ENCODE peak calls at places on chromosomes 13 and 19, in six cellular contexts. U is AG09309; J is esophagus squamous epithelium; L is BJ; D is lower leg skin; B is CD8-positive, alpha-beta T cell. S is an unnamed sample.

GRCh38 chr13:87736849-87737400 is 65.8 kb downstream of the SLITRK5 start:
- DNase-seq in U (no peak), J (no peak), L (no peak), D (no peak), B (no peak), S (no peak)

GRCh38 chr13:86563308-86563707 is 764.1 kb upstream of the SLITRK6 start:
- DNase-seq in U (no peak), J (no peak), L (no peak), D (no peak), B (no peak), S (no peak)

GRCh38 chr19:47475460-47475859 is 3.8 kb upstream of the SLC8A2 start:
- DNase-seq in U (no peak), J (no peak), L (no peak), D (no peak), B (no peak), S (no peak)

GRCh38 chr19:34096020-34096915 is 76.0 kb upstream of the LSM14A start:
- DNase-seq in U (no peak), J (no peak), L (no peak), D (no peak), B (no peak), S (peak)

GRCh38 chr19:3175761-3176714 is 2.5 kb upstream of the S1PR4 start:
- DNase-seq in U (peak), J (no peak), L (peak), D (no peak), B (peak), S (peak)

GRCh38 chr13:94305934-94306333 is 173.5 kb downstream of the DCT start:
- DNase-seq in U (no peak), J (no peak), L (no peak), D (no peak), B (no peak), S (no peak)

GRCh38 chr19:56900573-56901097 is 60.1 kb upstream of the PEG3 start:
- DNase-seq in U (no peak), J (no peak), L (no peak), D (no peak), B (no peak), S (no peak)

GRCh38 chr19:19642506-19643157 is 825 bp downstream of the GMIP start:
- DNase-seq in U (no peak), J (no peak), L (no peak), D (no peak), B (peak), S (no peak)

GRCh38 chr13:74774252-74774651 is 640.0 kb upstream of the KLF12 start:
- DNase-seq in U (peak), J (no peak), L (no peak), D (no peak), B (no peak), S (no peak)

GRCh38 chr19:33055718-33056117 is 9.0 kb downstream of the RHPN2 start:
- DNase-seq in U (no peak), J (no peak), L (no peak), D (no peak), B (no peak), S (no peak)

GRCh38 chr13:102261809-102262208 is 140.0 kb downstream of the FGF14 start:
- DNase-seq in U (no peak), J (no peak), L (no peak), D (no peak), B (no peak), S (no peak)

GRCh38 chr13:24202215-24202614 is 41.7 kb downstream of the SPATA13 start:
- DNase-seq in U (no peak), J (no peak), L (no peak), D (no peak), B (no peak), S (no peak)

GRCh38 chr19:53961523-53962345 is 1.0 kb upstream of the CACNG8 start:
- DNase-seq in U (no peak), J (no peak), L (no peak), D (no peak), B (no peak), S (no peak)

GRCh38 chr13:28451482-28452217 is 43.3 kb downstream of the FLT1 start:
- DNase-seq in U (no peak), J (no peak), L (no peak), D (no peak), B (no peak), S (no peak)
- H3K4me3 ChIP-seq in U (no peak), J (no peak), L (no peak), D (no peak), B (no peak), S (no peak)

GRCh38 chr13:109610517-109610916 is 175.9 kb downstream of the IRS2 start:
- DNase-seq in U (no peak), J (no peak), L (no peak), D (peak), B (peak), S (no peak)
- TF ChIP-seq CTCF in U (no peak), J (no peak), L (peak), D (no peak), B (no peak), S (peak)

GRCh38 chr13:20832861-20833260 is 59.1 kb upstream of the EEF1AKMT1 start:
- DNase-seq in U (no peak), J (no peak), L (no peak), D (no peak), B (no peak), S (no peak)
- H3K4me3 ChIP-seq in U (no peak), J (no peak), L (no peak), D (no peak), B (no peak), S (no peak)

GRCh38 chr19:35249146-35249847 is 495 bp downstream of the LSR start:
- DNase-seq in U (no peak), J (no peak), L (no peak), D (peak), B (no peak), S (no peak)

GRCh38 chr19:35249848-35250711 is 1.3 kb downstream of the LSR start:
- DNase-seq in U (no peak), J (no peak), L (no peak), D (peak), B (no peak), S (no peak)

GRCh38 chr19:35248310-35249145 is at the start of gene LSR:
- DNase-seq in U (no peak), J (no peak), L (no peak), D (peak), B (peak), S (peak)

GRCh38 chr19:35246466-35247096 is 2.2 kb upstream of the LSR start:
- DNase-seq in U (no peak), J (no peak), L (no peak), D (no peak), B (no peak), S (no peak)

DNA sequence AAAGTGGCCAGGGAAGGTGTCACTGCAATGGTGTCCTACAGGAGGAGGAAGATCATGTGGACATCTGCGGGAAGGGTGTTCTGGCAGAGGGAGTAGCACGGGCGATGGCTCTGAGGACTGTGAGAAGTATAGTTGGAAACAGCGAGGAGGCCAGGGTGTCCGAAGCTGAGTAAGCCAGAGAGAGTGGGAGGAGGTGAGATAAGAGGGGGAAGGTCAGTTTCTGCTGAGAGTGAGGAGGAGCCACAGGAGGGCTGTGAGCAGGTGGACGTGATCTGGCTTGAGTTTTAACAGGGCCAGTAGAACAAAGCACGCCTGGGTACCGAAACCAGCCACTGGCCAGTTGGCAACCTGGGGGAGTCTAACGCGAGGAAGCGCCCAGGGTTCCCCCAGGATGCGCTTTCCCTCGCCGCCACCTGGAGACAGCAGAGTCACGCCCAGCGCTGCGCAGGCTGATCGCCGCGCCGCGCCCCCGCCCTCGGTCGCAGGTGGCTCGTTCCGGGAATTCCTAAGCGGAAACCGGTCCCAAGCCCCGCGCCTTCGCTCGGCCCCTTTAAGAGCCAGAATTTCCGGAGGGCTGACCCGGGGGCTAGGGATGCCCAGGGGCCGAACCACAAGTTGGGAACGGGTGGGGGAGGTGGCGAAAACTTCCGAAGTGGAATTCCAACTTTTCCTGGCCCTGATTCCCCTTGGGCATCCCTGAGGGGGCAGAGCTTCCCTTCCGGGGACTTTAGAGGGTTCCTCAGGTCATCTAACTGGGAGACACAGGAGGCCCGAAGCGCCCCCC is 1.1 kb upstream of the LSR start:
- DNase-seq in U (no peak), J (no peak), L (no peak), D (peak), B (peak), S (peak)
- TF ChIP-seq CTCF in U (no peak), J (peak), L (peak), D (no peak), B (peak), S (peak)

GRCh38 chr13:27007166-27007565 is 164.4 kb downstream of the USP12 start:
- DNase-seq in U (no peak), J (no peak), L (no peak), D (no peak), B (no peak), S (no peak)

GRCh38 chr13:27005556-27005955 is 166.1 kb downstream of the USP12 start:
- DNase-seq in U (no peak), J (no peak), L (no peak), D (no peak), B (no peak), S (no peak)

GRCh38 chr13:27004866-27005265 is 166.7 kb downstream of the USP12 start:
- DNase-seq in U (no peak), J (no peak), L (no peak), D (no peak), B (no peak), S (no peak)

GRCh38 chr13:27006519-27007161 is 165.0 kb downstream of the USP12 start:
- DNase-seq in U (no peak), J (no peak), L (no peak), D (no peak), B (no peak), S (no peak)

DNA sequence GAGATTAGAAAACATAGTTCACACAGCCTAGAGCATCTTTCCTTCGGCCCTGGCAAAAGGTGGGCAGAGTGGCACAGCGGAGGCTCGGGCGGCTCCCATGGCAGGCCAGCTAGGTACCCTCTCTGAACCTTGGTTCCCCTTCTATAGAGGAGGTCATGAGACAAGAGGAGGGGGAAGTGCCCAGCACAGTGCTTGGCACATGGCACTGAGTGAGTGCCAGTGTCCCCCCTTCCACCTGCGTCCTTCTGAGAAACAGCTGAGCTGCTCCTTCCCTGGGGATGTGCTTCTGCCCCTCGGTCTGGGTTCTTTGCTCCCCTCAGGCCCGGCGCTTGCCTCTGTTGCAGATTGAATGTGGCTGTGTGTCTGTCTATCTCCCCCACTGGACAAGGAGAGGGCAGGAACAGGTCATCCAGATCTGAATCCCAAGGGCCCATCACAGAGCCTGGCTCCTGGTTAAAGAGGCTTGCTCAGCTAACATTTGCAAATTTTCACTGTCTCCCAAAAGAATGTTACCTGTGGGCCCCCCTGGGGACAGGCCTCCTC is 165.6 kb downstream of the USP12 start:
- DNase-seq in U (no peak), J (no peak), L (no peak), D (no peak), B (no peak), S (no peak)
- H3K4me3 ChIP-seq in U (no peak), J (peak), L (no peak), D (no peak), B (no peak), S (no peak)

DNA sequence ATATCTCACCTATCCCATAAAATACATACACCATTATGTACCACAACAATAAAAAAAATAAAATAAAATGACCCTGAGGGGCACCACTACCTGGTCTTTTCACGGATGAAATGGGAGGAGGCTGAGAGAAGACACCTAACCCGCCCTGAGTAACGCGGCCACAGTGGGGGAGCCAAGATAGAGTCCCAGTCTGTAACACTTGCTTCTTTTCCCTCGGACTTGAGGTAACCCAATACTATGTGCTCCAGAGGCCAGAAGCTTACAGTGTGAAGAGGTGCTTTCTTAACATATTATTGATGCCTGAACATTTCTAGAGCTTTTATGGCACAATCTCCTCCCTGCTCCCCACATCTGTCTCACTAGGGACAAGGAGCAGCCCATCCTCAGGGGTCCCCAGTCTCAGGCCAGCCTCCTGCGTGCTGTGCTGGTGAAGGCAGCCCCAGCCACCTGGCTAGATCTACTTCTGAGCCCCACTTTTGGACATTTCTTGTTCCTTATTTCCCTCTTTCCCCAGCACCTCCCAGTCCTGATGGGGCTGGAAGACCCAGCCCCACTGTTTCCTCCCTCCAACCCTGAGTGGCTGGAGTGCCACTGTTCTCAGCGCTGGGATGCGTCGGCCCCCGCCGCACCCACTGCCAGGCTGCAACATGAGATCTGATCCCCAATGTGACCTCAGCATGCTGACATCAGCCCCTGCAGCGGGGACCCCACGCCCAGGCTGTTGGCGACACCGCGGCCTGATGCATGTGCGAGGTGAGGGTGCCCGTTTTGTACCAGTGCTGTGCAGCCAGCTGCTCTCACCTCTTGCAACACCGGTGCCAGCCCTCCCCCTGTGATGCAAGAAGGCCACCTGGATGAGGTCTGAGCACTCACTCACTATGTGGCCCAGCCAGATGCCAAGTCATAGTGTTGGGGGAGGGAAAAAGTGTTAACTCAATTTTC is 143.3 kb downstream of the DCLK1 start:
- DNase-seq in U (no peak), J (no peak), L (no peak), D (no peak), B (no peak), S (no peak)
- TF ChIP-seq CTCF in U (no peak), J (no peak), L (no peak), D (no peak), B (no peak), S (no peak)

GRCh38 chr13:44337581-44337980 is 36.0 kb upstream of the SERP2 start:
- DNase-seq in U (no peak), J (no peak), L (no peak), D (no peak), B (no peak), S (no peak)

GRCh38 chr13:44333950-44334675 is 39.5 kb upstream of the SERP2 start:
- DNase-seq in U (no peak), J (no peak), L (no peak), D (no peak), B (no peak), S (no peak)

GRCh38 chr13:44335463-44335862 is 38.2 kb upstream of the SERP2 start:
- DNase-seq in U (no peak), J (no peak), L (no peak), D (no peak), B (no peak), S (no peak)

GRCh38 chr13:44334751-44335150 is 38.9 kb upstream of the SERP2 start:
- DNase-seq in U (no peak), J (no peak), L (no peak), D (no peak), B (no peak), S (no peak)

DNA sequence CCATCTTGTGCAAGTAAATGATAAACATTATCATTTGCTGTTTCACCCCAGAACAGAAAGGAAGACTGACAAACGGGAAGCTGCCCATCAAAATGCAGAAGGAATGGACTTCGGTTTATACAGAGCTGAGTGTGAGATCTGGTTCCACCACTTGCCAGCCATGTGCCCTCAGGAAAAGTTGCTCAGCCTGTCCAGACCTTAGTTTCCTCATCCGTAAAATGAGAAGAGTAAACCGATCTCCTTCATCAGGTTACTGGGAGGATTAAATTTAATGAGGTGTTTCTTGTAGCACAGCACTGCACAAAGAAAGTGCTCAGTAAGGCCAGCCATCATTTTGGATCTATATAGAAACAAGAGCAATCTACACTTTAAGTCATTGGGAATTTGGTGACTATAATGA is 36.7 kb upstream of the SERP2 start:
- DNase-seq in U (no peak), J (no peak), L (no peak), D (no peak), B (no peak), S (no peak)
- H3K4me3 ChIP-seq in U (no peak), J (no peak), L (no peak), D (no peak), B (no peak), S (no peak)